ENCODE peak calls at places on chromosomes 7 and 10, in six cellular contexts. One of them, this sample, is unnamed.

GRCh38 chr10:51301644-51302043 is 227.4 kb downstream of the PRKG1 start:
- DNase-seq in GM06990: no peak
- DNase-seq in esophagus squamous epithelium: no peak
- DNase-seq in HTR-8/SVneo: no peak
- DNase-seq in posterior vena cava: no peak
- DNase-seq in stimulated activated CD4-positive, alpha-beta T cell treated with anti-CD3 and anti-CD28 coated beads, Interleukin-12 subunit alpha, Interleukin-12 subunit beta, amount 100 ng/mL, for 48 hours: no peak
- DNase-seq in this sample: no peak

GRCh38 chr7:94266278-94266677 is 128.4 kb upstream of the COL1A2 start:
- DNase-seq in GM06990: no peak
- DNase-seq in esophagus squamous epithelium: no peak
- DNase-seq in HTR-8/SVneo: no peak
- DNase-seq in posterior vena cava: no peak
- DNase-seq in stimulated activated CD4-positive, alpha-beta T cell treated with anti-CD3 and anti-CD28 coated beads, Interleukin-12 subunit alpha, Interleukin-12 subunit beta, amount 100 ng/mL, for 48 hours: no peak
- DNase-seq in this sample: no peak

GRCh38 chr7:8190121-8190895 is 71.7 kb downstream of the ICA1 start:
- DNase-seq in GM06990: peak
- DNase-seq in esophagus squamous epithelium: no peak
- DNase-seq in HTR-8/SVneo: peak
- DNase-seq in posterior vena cava: no peak
- DNase-seq in stimulated activated CD4-positive, alpha-beta T cell treated with anti-CD3 and anti-CD28 coated beads, Interleukin-12 subunit alpha, Interleukin-12 subunit beta, amount 100 ng/mL, for 48 hours: no peak
- DNase-seq in this sample: no peak

GRCh38 chr10:123858907-123859650 is 32.5 kb downstream of the CPXM2 start:
- DNase-seq in GM06990: no peak
- DNase-seq in esophagus squamous epithelium: no peak
- DNase-seq in HTR-8/SVneo: no peak
- DNase-seq in posterior vena cava: peak
- DNase-seq in stimulated activated CD4-positive, alpha-beta T cell treated with anti-CD3 and anti-CD28 coated beads, Interleukin-12 subunit alpha, Interleukin-12 subunit beta, amount 100 ng/mL, for 48 hours: no peak
- DNase-seq in this sample: no peak

GRCh38 chr10:24642921-24643678 is 80.6 kb downstream of the ARHGAP21 start:
- DNase-seq in GM06990: no peak
- DNase-seq in esophagus squamous epithelium: no peak
- DNase-seq in HTR-8/SVneo: peak
- DNase-seq in posterior vena cava: no peak
- DNase-seq in stimulated activated CD4-positive, alpha-beta T cell treated with anti-CD3 and anti-CD28 coated beads, Interleukin-12 subunit alpha, Interleukin-12 subunit beta, amount 100 ng/mL, for 48 hours: no peak
- DNase-seq in this sample: no peak

GRCh38 chr10:28719789-28720436 is 42.6 kb downstream of the BAMBI start:
- DNase-seq in GM06990: no peak
- DNase-seq in esophagus squamous epithelium: no peak
- DNase-seq in HTR-8/SVneo: peak
- DNase-seq in posterior vena cava: no peak
- DNase-seq in stimulated activated CD4-positive, alpha-beta T cell treated with anti-CD3 and anti-CD28 coated beads, Interleukin-12 subunit alpha, Interleukin-12 subunit beta, amount 100 ng/mL, for 48 hours: no peak
- DNase-seq in this sample: no peak

GRCh38 chr7:22890773-22891172 is 68.1 kb upstream of the TOMM7 start:
- DNase-seq in GM06990: no peak
- DNase-seq in esophagus squamous epithelium: no peak
- DNase-seq in HTR-8/SVneo: no peak
- DNase-seq in posterior vena cava: no peak
- DNase-seq in stimulated activated CD4-positive, alpha-beta T cell treated with anti-CD3 and anti-CD28 coated beads, Interleukin-12 subunit alpha, Interleukin-12 subunit beta, amount 100 ng/mL, for 48 hours: no peak
- DNase-seq in this sample: no peak

GRCh38 chr7:75584385-75584784 is 92.3 kb downstream of the SPDYE5 start:
- DNase-seq in GM06990: no peak
- DNase-seq in esophagus squamous epithelium: no peak
- DNase-seq in HTR-8/SVneo: no peak
- DNase-seq in posterior vena cava: no peak
- DNase-seq in stimulated activated CD4-positive, alpha-beta T cell treated with anti-CD3 and anti-CD28 coated beads, Interleukin-12 subunit alpha, Interleukin-12 subunit beta, amount 100 ng/mL, for 48 hours: no peak
- DNase-seq in this sample: no peak

GRCh38 chr10:8416755-8417154 is 362.3 kb downstream of the GATA3 start:
- DNase-seq in GM06990: no peak
- DNase-seq in esophagus squamous epithelium: no peak
- DNase-seq in HTR-8/SVneo: no peak
- DNase-seq in posterior vena cava: no peak
- DNase-seq in stimulated activated CD4-positive, alpha-beta T cell treated with anti-CD3 and anti-CD28 coated beads, Interleukin-12 subunit alpha, Interleukin-12 subunit beta, amount 100 ng/mL, for 48 hours: no peak
- DNase-seq in this sample: no peak

GRCh38 chr10:31830887-31831286 is 97.7 kb downstream of the ARHGAP12 start:
- DNase-seq in GM06990: no peak
- DNase-seq in esophagus squamous epithelium: no peak
- DNase-seq in HTR-8/SVneo: peak
- DNase-seq in posterior vena cava: no peak
- DNase-seq in stimulated activated CD4-positive, alpha-beta T cell treated with anti-CD3 and anti-CD28 coated beads, Interleukin-12 subunit alpha, Interleukin-12 subunit beta, amount 100 ng/mL, for 48 hours: no peak
- DNase-seq in this sample: no peak

GRCh38 chr7:36673703-36674102 is 50.6 kb downstream of the AOAH start:
- DNase-seq in GM06990: no peak
- DNase-seq in esophagus squamous epithelium: no peak
- DNase-seq in HTR-8/SVneo: no peak
- DNase-seq in posterior vena cava: no peak
- DNase-seq in stimulated activated CD4-positive, alpha-beta T cell treated with anti-CD3 and anti-CD28 coated beads, Interleukin-12 subunit alpha, Interleukin-12 subunit beta, amount 100 ng/mL, for 48 hours: no peak
- DNase-seq in this sample: no peak

GRCh38 chr7:40232242-40232929 is 97.6 kb downstream of the SUGCT start:
- DNase-seq in GM06990: peak
- DNase-seq in esophagus squamous epithelium: no peak
- DNase-seq in HTR-8/SVneo: peak
- DNase-seq in posterior vena cava: no peak
- DNase-seq in stimulated activated CD4-positive, alpha-beta T cell treated with anti-CD3 and anti-CD28 coated beads, Interleukin-12 subunit alpha, Interleukin-12 subunit beta, amount 100 ng/mL, for 48 hours: no peak
- DNase-seq in this sample: no peak

GRCh38 chr7:104264281-104264680 is 56.5 kb upstream of the ORC5 start:
- DNase-seq in GM06990: no peak
- DNase-seq in esophagus squamous epithelium: no peak
- DNase-seq in HTR-8/SVneo: no peak
- DNase-seq in posterior vena cava: no peak
- DNase-seq in stimulated activated CD4-positive, alpha-beta T cell treated with anti-CD3 and anti-CD28 coated beads, Interleukin-12 subunit alpha, Interleukin-12 subunit beta, amount 100 ng/mL, for 48 hours: no peak
- DNase-seq in this sample: no peak

GRCh38 chr7:90965211-90965610 is 299.0 kb upstream of the FZD1 start:
- DNase-seq in GM06990: no peak
- DNase-seq in esophagus squamous epithelium: no peak
- DNase-seq in HTR-8/SVneo: no peak
- DNase-seq in posterior vena cava: no peak
- DNase-seq in stimulated activated CD4-positive, alpha-beta T cell treated with anti-CD3 and anti-CD28 coated beads, Interleukin-12 subunit alpha, Interleukin-12 subunit beta, amount 100 ng/mL, for 48 hours: no peak
- DNase-seq in this sample: no peak

GRCh38 chr7:94022550-94022949 is 18.4 kb upstream of the BET1 start:
- DNase-seq in GM06990: no peak
- DNase-seq in esophagus squamous epithelium: no peak
- DNase-seq in HTR-8/SVneo: no peak
- DNase-seq in posterior vena cava: no peak
- DNase-seq in stimulated activated CD4-positive, alpha-beta T cell treated with anti-CD3 and anti-CD28 coated beads, Interleukin-12 subunit alpha, Interleukin-12 subunit beta, amount 100 ng/mL, for 48 hours: no peak
- DNase-seq in this sample: no peak

GRCh38 chr7:87853237-87853864 is 22.8 kb downstream of the SLC25A40 start:
- DNase-seq in GM06990: no peak
- DNase-seq in esophagus squamous epithelium: no peak
- DNase-seq in HTR-8/SVneo: no peak
- DNase-seq in posterior vena cava: no peak
- DNase-seq in stimulated activated CD4-positive, alpha-beta T cell treated with anti-CD3 and anti-CD28 coated beads, Interleukin-12 subunit alpha, Interleukin-12 subunit beta, amount 100 ng/mL, for 48 hours: no peak
- DNase-seq in this sample: no peak

GRCh38 chr7:132458685-132459084 is 117.6 kb downstream of the PLXNA4 start:
- DNase-seq in GM06990: no peak
- DNase-seq in esophagus squamous epithelium: no peak
- DNase-seq in HTR-8/SVneo: no peak
- DNase-seq in posterior vena cava: no peak
- DNase-seq in stimulated activated CD4-positive, alpha-beta T cell treated with anti-CD3 and anti-CD28 coated beads, Interleukin-12 subunit alpha, Interleukin-12 subunit beta, amount 100 ng/mL, for 48 hours: no peak
- DNase-seq in this sample: no peak

GRCh38 chr10:1672001-1672781 is 65.1 kb downstream of the ADARB2 start:
- DNase-seq in GM06990: no peak
- DNase-seq in esophagus squamous epithelium: no peak
- DNase-seq in HTR-8/SVneo: no peak
- DNase-seq in posterior vena cava: peak
- DNase-seq in stimulated activated CD4-positive, alpha-beta T cell treated with anti-CD3 and anti-CD28 coated beads, Interleukin-12 subunit alpha, Interleukin-12 subunit beta, amount 100 ng/mL, for 48 hours: no peak
- DNase-seq in this sample: no peak

GRCh38 chr10:103374263-103374662 is 6.5 kb downstream of the TAF5 start:
- DNase-seq in GM06990: no peak
- DNase-seq in esophagus squamous epithelium: no peak
- DNase-seq in HTR-8/SVneo: no peak
- DNase-seq in posterior vena cava: no peak
- DNase-seq in stimulated activated CD4-positive, alpha-beta T cell treated with anti-CD3 and anti-CD28 coated beads, Interleukin-12 subunit alpha, Interleukin-12 subunit beta, amount 100 ng/mL, for 48 hours: no peak
- DNase-seq in this sample: no peak

GRCh38 chr7:129163875-129164544 is 19.5 kb downstream of the TSPAN33 start:
- DNase-seq in GM06990: no peak
- DNase-seq in esophagus squamous epithelium: no peak
- DNase-seq in HTR-8/SVneo: peak
- DNase-seq in posterior vena cava: no peak
- DNase-seq in stimulated activated CD4-positive, alpha-beta T cell treated with anti-CD3 and anti-CD28 coated beads, Interleukin-12 subunit alpha, Interleukin-12 subunit beta, amount 100 ng/mL, for 48 hours: no peak
- DNase-seq in this sample: no peak

GRCh38 chr7:159175792-159176191 is 31.1 kb upstream of the VIPR2 start:
- DNase-seq in GM06990: no peak
- DNase-seq in esophagus squamous epithelium: no peak
- DNase-seq in HTR-8/SVneo: no peak
- DNase-seq in posterior vena cava: no peak
- DNase-seq in stimulated activated CD4-positive, alpha-beta T cell treated with anti-CD3 and anti-CD28 coated beads, Interleukin-12 subunit alpha, Interleukin-12 subunit beta, amount 100 ng/mL, for 48 hours: no peak
- DNase-seq in this sample: no peak

GRCh38 chr7:114048386-114049235 is 129.8 kb upstream of the PPP1R3A start:
- DNase-seq in GM06990: no peak
- DNase-seq in esophagus squamous epithelium: no peak
- DNase-seq in HTR-8/SVneo: peak
- DNase-seq in posterior vena cava: no peak
- DNase-seq in stimulated activated CD4-positive, alpha-beta T cell treated with anti-CD3 and anti-CD28 coated beads, Interleukin-12 subunit alpha, Interleukin-12 subunit beta, amount 100 ng/mL, for 48 hours: no peak
- DNase-seq in this sample: no peak

GRCh38 chr10:22345301-22346086 is at the start of gene SPAG6:
- DNase-seq in GM06990: no peak
- DNase-seq in esophagus squamous epithelium: no peak
- DNase-seq in HTR-8/SVneo: no peak
- DNase-seq in posterior vena cava: peak
- DNase-seq in stimulated activated CD4-positive, alpha-beta T cell treated with anti-CD3 and anti-CD28 coated beads, Interleukin-12 subunit alpha, Interleukin-12 subunit beta, amount 100 ng/mL, for 48 hours: no peak
- DNase-seq in this sample: peak

GRCh38 chr10:49298990-49299815 is at the start of gene C10orf71:
- DNase-seq in GM06990: no peak
- DNase-seq in esophagus squamous epithelium: no peak
- DNase-seq in HTR-8/SVneo: no peak
- DNase-seq in posterior vena cava: no peak
- DNase-seq in stimulated activated CD4-positive, alpha-beta T cell treated with anti-CD3 and anti-CD28 coated beads, Interleukin-12 subunit alpha, Interleukin-12 subunit beta, amount 100 ng/mL, for 48 hours: no peak
- DNase-seq in this sample: no peak

GRCh38 chr10:126063353-126063791 is 167.0 kb downstream of the FANK1 start:
- DNase-seq in GM06990: no peak
- DNase-seq in esophagus squamous epithelium: no peak
- DNase-seq in HTR-8/SVneo: peak
- DNase-seq in posterior vena cava: no peak
- DNase-seq in stimulated activated CD4-positive, alpha-beta T cell treated with anti-CD3 and anti-CD28 coated beads, Interleukin-12 subunit alpha, Interleukin-12 subunit beta, amount 100 ng/mL, for 48 hours: no peak
- DNase-seq in this sample: no peak